ENCODE peak calls at places on chromosome 15, in four cellular contexts. M is lower lobe of right lung, G is fibroblast of the aortic adventitia, H is A549. U is an unnamed sample.

GRCh38 chr15:60255390-60255789 is 142.4 kb downstream of the ANXA2 start:
- DNase-seq in M (no peak), G (no peak), H (peak; percentile 67), U (peak; percentile 28)

GRCh38 chr15:92009162-92009561 is 155.7 kb downstream of the SLCO3A1 start:
- DNase-seq in M (no peak), G (no peak), H (no peak), U (no peak)

GRCh38 chr15:38391186-38391585 is 62.7 kb upstream of the FAM98B start:
- DNase-seq in M (no peak), G (no peak), H (no peak), U (peak; percentile 49)

GRCh38 chr15:65791335-65792129 is 561 bp downstream of the DENND4A start:
- DNase-seq in M (peak; percentile 75), G (peak; percentile 39), H (peak; percentile 60), U (peak; percentile 26)

GRCh38 chr15:100628746-100629145 is 26.4 kb downstream of the ASB7 start:
- DNase-seq in M (no peak), G (peak; percentile 88), H (no peak), U (peak; percentile 14)

GRCh38 chr15:101536166-101536874 is 46.8 kb upstream of the PCSK6 start:
- DNase-seq in M (no peak), G (no peak), H (no peak), U (no peak)

GRCh38 chr15:45121706-45122417 is 7.7 kb downstream of the DUOXA2 start:
- DNase-seq in M (peak; percentile 33), G (peak; percentile 82), H (peak; percentile 60), U (peak; percentile 89)

GRCh38 chr15:47066386-47066785 is 650.9 kb upstream of the SEMA6D start:
- DNase-seq in M (no peak), G (no peak), H (no peak), U (no peak)

GRCh38 chr15:54250351-54250750 is 272.1 kb downstream of the UNC13C start:
- DNase-seq in M (no peak), G (no peak), H (no peak), U (no peak)

DNA sequence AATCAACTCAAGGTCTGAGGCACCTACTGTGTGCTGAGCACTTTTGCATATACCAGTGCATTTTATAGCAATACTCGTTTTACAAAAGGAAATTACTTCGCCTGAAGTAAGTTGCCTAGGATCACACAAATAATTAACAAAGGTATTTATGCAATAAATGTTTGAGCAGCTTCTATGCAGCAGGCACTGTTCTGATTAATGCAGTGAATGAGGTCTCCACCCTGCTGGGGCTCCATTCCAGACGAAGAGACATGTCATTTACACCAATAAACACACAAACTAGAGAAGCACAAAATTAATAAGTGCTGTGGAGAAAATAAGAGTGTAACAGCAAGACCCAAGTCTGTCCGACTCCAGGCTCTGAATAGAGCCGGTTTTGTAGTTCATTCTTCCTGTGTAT is 17.5 kb downstream of the NOX5 start:
- DNase-seq in M (no peak), G (no peak), H (no peak), U (no peak)
- H3K4me3 ChIP-seq in M (peak overlapping the region; percentile 45), G (no peak overlapping the region), H (peak overlapping the region; percentile 47), U (peak overlapping the region; percentile 25)

GRCh38 chr15:62067448-62068044 is 769 bp downstream of the C2CD4A start:
- DNase-seq in M (peak; percentile 52), G (no peak), H (peak; percentile 49), U (no peak)
- TF ChIP-seq CTCF in M (no peak), G (no peak), H (peak; percentile 36), U (no peak)

GRCh38 chr15:40290540-40291087 is 7.8 kb upstream of the ANKRD63 start:
- DNase-seq in M (no peak), G (no peak), H (no peak), U (no peak)
- H3K4me3 ChIP-seq in M (peak overlapping the region; percentile 42), G (peak overlapping the region; percentile 49), H (peak overlapping the region; percentile 34), U (no peak overlapping the region)

GRCh38 chr15:25268166-25268565 is 170.7 kb downstream of the UBE3A start:
- DNase-seq in M (no peak), G (no peak), H (peak; percentile 11), U (no peak)
- TF ChIP-seq CTCF in M (no peak), G (no peak), H (no peak), U (no peak)